ENCODE peak calls at places on chromosomes 5 and 9, in nine cellular contexts. D is psoas muscle; E is retinal pigment epithelial cell; Y is tibial artery; B is coronary artery; Q is activated CD8-positive, alpha-beta T cell treated with anti-CD3 and anti-CD28 coated beads for 36 hours; T is choroid plexus epithelial cell; U is NB4; V is MCF 10A. A is an unnamed sample.

GRCh38 chr9:118568704-118569103 is 800.5 kb downstream of the BRINP1 start:
- DNase-seq in D (no peak), E (no peak), Y (no peak), B (no peak), Q (no peak), T (no peak), U (no peak), V (no peak), A (no peak)

GRCh38 chr9:107952773-107953172 is 463.2 kb upstream of the KLF4 start:
- DNase-seq in D (no peak), E (no peak), Y (no peak), B (no peak), Q (no peak), T (no peak), U (no peak), V (peak; percentile 9), A (no peak)

GRCh38 chr9:4430492-4431261 is 59.6 kb upstream of the SLC1A1 start:
- DNase-seq in D (no peak), E (no peak), Y (no peak), B (no peak), Q (no peak), T (peak; percentile 29), U (peak; percentile 31), V (no peak), A (no peak)

GRCh38 chr5:92353107-92354030 is 970.3 kb upstream of the ARRDC3 start:
- DNase-seq in D (no peak), E (no peak), Y (no peak), B (no peak), Q (no peak), T (peak; percentile 86), U (no peak), V (peak; percentile 25), A (no peak)

GRCh38 chr5:130720355-130720754 is 444.7 kb downstream of the HINT1 start:
- DNase-seq in D (no peak), E (peak; percentile 11), Y (no peak), B (no peak), Q (no peak), T (peak; percentile 81), U (peak; percentile 35), V (peak; percentile 88), A (no peak)

GRCh38 chr9:127921592-127922120 is 4.8 kb upstream of the ST6GALNAC4 start:
- DNase-seq in D (peak; percentile 79), E (no peak), Y (no peak), B (no peak), Q (peak; percentile 84), T (peak; percentile 54), U (peak; percentile 70), V (peak; percentile 61), A (peak; percentile 78)

GRCh38 chr9:21730899-21731298 is 71.5 kb upstream of the MTAP start:
- DNase-seq in D (no peak), E (no peak), Y (no peak), B (no peak), Q (no peak), T (no peak), U (no peak), V (no peak), A (no peak)

GRCh38 chr5:75380099-75380498 is 43.1 kb downstream of the HMGCR start:
- DNase-seq in D (no peak), E (no peak), Y (no peak), B (no peak), Q (no peak), T (no peak), U (no peak), V (no peak), A (no peak)

GRCh38 chr9:136686534-136686793 is 793 bp downstream of the AGPAT2 start:
- DNase-seq in D (no peak), E (no peak), Y (no peak), B (no peak), Q (no peak), T (no peak), U (peak; percentile 36), V (no peak), A (no peak)

GRCh38 chr5:158456756-158457155 is 597.8 kb upstream of the CLINT1 start:
- DNase-seq in D (peak; percentile 25), E (peak; percentile 72), Y (no peak), B (no peak), Q (peak; percentile 18), T (peak; percentile 93), U (peak; percentile 49), V (peak; percentile 77), A (peak; percentile 63)

GRCh38 chr9:77063645-77064285 is 44.3 kb downstream of the FOXB2 start:
- DNase-seq in D (no peak), E (no peak), Y (no peak), B (no peak), Q (no peak), T (peak; percentile 73), U (peak; percentile 48), V (peak; percentile 80), A (no peak)

GRCh38 chr5:2750026-2750757 is 1.3 kb downstream of the IRX2 start:
- DNase-seq in D (no peak), E (no peak), Y (no peak), B (peak; percentile 14), Q (no peak), T (no peak), U (no peak), V (peak; percentile 43), A (no peak)

GRCh38 chr5:128629162-128629561 is 91.1 kb upstream of the FBN2 start:
- DNase-seq in D (no peak), E (no peak), Y (no peak), B (no peak), Q (no peak), T (no peak), U (no peak), V (no peak), A (no peak)

GRCh38 chr9:14309403-14309802 is 4.5 kb downstream of the NFIB start:
- DNase-seq in D (no peak), E (no peak), Y (no peak), B (no peak), Q (no peak), T (peak; percentile 80), U (no peak), V (no peak), A (no peak)

GRCh38 chr5:80141147-80141671 is 106.1 kb downstream of the THBS4 start:
- DNase-seq in D (peak; percentile 85), E (no peak), Y (peak; percentile 89), B (peak; percentile 88), Q (no peak), T (peak; percentile 62), U (peak; percentile 91), V (no peak), A (peak; percentile 59)

GRCh38 chr5:92371171-92371888 is 988.2 kb upstream of the ARRDC3 start:
- DNase-seq in D (no peak), E (no peak), Y (no peak), B (no peak), Q (no peak), T (no peak), U (no peak), V (no peak), A (no peak)

GRCh38 chr9:89441655-89441970 is 56.3 kb downstream of the SEMA4D start:
- DNase-seq in D (no peak), E (no peak), Y (no peak), B (no peak), Q (no peak), T (no peak), U (no peak), V (no peak), A (no peak)

GRCh38 chr5:173479711-173480110 is 136.7 kb downstream of the BOD1 start:
- DNase-seq in D (no peak), E (no peak), Y (no peak), B (no peak), Q (no peak), T (peak; percentile 17), U (no peak), V (no peak), A (no peak)

GRCh38 chr5:135010502-135011354 is 23.3 kb downstream of the PITX1 start:
- DNase-seq in D (no peak), E (no peak), Y (no peak), B (peak; percentile 53), Q (no peak), T (no peak), U (peak; percentile 16), V (peak; percentile 46), A (no peak)
- TF ChIP-seq CTCF in D (peak; percentile 14), E (peak; percentile 40), Y (no peak), B (no peak), Q (no peak), T (peak; percentile 8), U (peak; percentile 22), V (peak; percentile 50), A (no peak)

DNA sequence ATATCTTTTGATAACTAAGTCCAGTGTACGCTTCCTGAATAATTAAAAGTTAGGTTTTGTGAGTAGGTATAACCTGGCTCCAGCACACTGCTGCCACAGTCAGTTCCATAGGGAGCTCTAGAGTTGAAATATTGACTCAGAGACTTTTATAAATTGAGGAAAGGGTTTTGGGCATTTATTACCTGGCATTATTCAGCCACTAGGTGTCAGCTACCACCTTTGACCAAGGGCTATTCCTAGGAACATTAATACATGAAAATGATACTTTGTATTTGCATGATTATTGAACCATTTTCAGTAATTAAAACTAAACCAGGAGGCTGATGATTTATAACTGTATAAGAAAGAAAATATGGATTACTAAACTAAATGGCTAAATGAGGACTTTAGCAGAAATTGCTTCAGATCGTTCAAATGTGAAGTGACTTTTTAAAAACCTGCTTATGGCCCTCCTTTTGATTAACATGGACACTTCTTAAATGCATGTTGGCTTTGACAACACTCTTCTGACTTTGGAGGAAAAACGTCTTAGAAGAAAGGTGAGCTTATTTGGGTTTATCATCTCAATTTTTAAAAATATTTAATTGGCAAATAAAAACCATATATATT is 83.0 kb downstream of the SMC2 start:
- DNase-seq in D (no peak), E (peak; percentile 3), Y (no peak), B (no peak), Q (no peak), T (peak; percentile 12), U (peak; percentile 11), V (peak; percentile 53), A (no peak)
- TF ChIP-seq CTCF in D (peak; percentile 16), E (peak; percentile 73), Y (peak; percentile 35), B (peak; percentile 21), Q (peak; percentile 42), T (peak; percentile 44), U (peak; percentile 25), V (peak; percentile 58), A (no peak)

DNA sequence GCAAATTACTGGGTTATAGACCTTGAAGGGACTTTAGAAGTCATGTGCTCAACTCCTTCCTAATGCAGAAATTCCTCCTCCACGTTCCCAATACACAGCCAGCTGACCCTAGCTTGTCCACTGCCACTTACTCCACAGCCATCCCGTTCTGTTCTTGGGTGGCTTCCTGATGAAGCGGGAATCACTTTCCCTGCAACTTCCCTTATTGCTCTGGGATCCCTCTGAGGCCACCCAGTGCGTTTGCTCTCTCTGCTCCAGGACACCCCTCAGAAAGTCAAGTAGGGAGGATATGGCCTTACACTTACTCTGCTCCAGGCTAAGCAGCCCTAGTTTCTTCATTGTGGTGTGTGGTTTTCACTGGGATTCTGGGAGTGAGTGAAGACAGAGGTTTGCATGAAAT is 55.5 kb downstream of the GALNT12 start:
- DNase-seq in D (no peak), E (no peak), Y (no peak), B (no peak), Q (no peak), T (no peak), U (no peak), V (no peak), A (no peak)
- TF ChIP-seq CTCF in D (no peak), E (no peak), Y (no peak), B (no peak), Q (no peak), T (no peak), U (no peak), V (no peak), A (no peak)

DNA sequence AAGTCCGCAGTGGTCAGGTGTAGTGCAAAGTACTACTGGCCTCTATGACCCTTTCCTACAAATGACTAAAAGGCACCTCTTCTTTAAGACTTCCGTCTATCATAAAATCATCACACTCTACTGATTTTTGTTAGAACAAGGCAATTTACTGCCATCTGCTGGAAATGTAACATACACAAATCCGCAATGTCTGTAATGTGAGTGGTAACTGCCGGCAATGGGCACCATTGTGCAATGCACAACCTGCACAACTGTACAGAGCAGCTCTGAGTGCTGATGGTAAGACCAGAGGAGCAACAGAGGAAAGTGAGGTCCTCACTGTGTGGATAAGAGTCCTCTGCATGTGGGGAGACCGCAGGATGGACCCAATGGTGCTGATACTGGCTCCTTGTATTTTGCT is 103.8 kb downstream of the ATPSCKMT start:
- DNase-seq in D (no peak), E (peak; percentile 8), Y (no peak), B (no peak), Q (no peak), T (peak; percentile 82), U (peak; percentile 70), V (peak; percentile 70), A (no peak)
- TF ChIP-seq CTCF in D (no peak), E (peak; percentile 46), Y (no peak), B (no peak), Q (no peak), T (peak; percentile 63), U (peak; percentile 45), V (peak; percentile 40), A (no peak)

A was measured in CD14-positive monocyte.